ENCODE peak calls at places on chromosomes 4 and X, in ten cellular contexts. K, M, C, T, U, V, E, Q, I and H are unnamed samples.

GRCh38 chr4:56245547-56246229 is 141.6 kb downstream of the AASDH start:
- DNase-seq in K (no peak), T (no peak), E (no peak), M (no peak), U (no peak), I (no peak), Q (no peak), C (no peak), V (no peak), H (no peak)

GRCh38 chr4:107017681-107018321 is 18.3 kb downstream of the DKK2 start:
- DNase-seq in Q (no peak), E (no peak), U (no peak), C (no peak), T (no peak), M (no peak), K (no peak), I (no peak), V (no peak), H (no peak)

GRCh38 chrX:123504047-123504446 is 228.8 kb downstream of the THOC2 start:
- DNase-seq in K (no peak), M (no peak), V (no peak), Q (no peak), U (no peak), C (no peak), I (no peak), E (no peak), T (no peak), H (no peak)

GRCh38 chr4:40719008-40719623 is 30.6 kb upstream of the NSUN7 start:
- DNase-seq in V (no peak), M (no peak), U (peak), I (no peak), K (no peak), T (no peak), C (peak), E (peak), Q (no peak), H (no peak)

GRCh38 chrX:150200820-150201287 is 162.3 kb upstream of the MAMLD1 start:
- DNase-seq in T (no peak), K (no peak), I (no peak), Q (no peak), E (no peak), M (peak), V (peak), U (no peak), C (peak), H (peak)

GRCh38 chrX:31962256-31962655 is 890.4 kb upstream of the FTHL17 start:
- DNase-seq in I (no peak), U (no peak), C (no peak), K (no peak), Q (no peak), T (no peak), V (no peak), M (no peak), E (no peak), H (no peak)

GRCh38 chrX:136260801-136261200 is 9.6 kb upstream of the MAP7D3 start:
- DNase-seq in U (no peak), V (no peak), K (no peak), T (no peak), M (peak), C (no peak), Q (no peak), E (peak), I (no peak), H (peak)

GRCh38 chr4:37837446-37837845 is 11.0 kb downstream of the PGM2 start:
- DNase-seq in T (no peak), K (no peak), E (no peak), I (no peak), C (no peak), M (peak), V (no peak), U (no peak), Q (no peak), H (peak)

GRCh38 chr4:165355900-165356300 is 22.9 kb upstream of the CPE start:
- DNase-seq in E (peak), K (peak), T (no peak), I (peak), Q (no peak), C (no peak), V (no peak), M (peak), U (peak), H (peak)

GRCh38 chrX:44012484-44013096 is 39.4 kb upstream of the NDP start:
- DNase-seq in T (peak), K (no peak), E (no peak), V (peak), I (no peak), Q (no peak), U (no peak), C (no peak), M (no peak), H (peak)

GRCh38 chr4:155629183-155629825 is 37.3 kb upstream of the GUCY1A1 start:
- DNase-seq in M (peak), C (no peak), V (no peak), U (no peak), T (no peak), E (peak), Q (no peak), K (no peak), I (no peak), H (peak)

GRCh38 chr4:188268081-188268908 is 129.1 kb downstream of the TRIML1 start:
- DNase-seq in T (no peak), U (no peak), Q (no peak), K (no peak), E (no peak), M (no peak), I (no peak), V (no peak), C (no peak), H (no peak)

GRCh38 chrX:41594634-41595033 is 94.1 kb upstream of the GPR34 start:
- DNase-seq in U (no peak), C (no peak), M (no peak), V (no peak), E (no peak), T (no peak), K (no peak), I (peak), Q (no peak), H (no peak)

GRCh38 chr4:148214529-148215166 is 227.6 kb downstream of the NR3C2 start:
- DNase-seq in C (no peak), Q (peak), K (no peak), M (no peak), V (no peak), T (no peak), E (peak), I (no peak), U (no peak), H (no peak)